ENCODE peak calls at places on chromosomes 12 and 14, in seven cellular contexts. One of them, this sample, is unnamed.

GRCh38 chr14:58607571-58608317 is 30.0 kb upstream of the DACT1 start:
- DNase-seq in activated CD8-positive, alpha-beta memory T cell treated with anti-CD3 and anti-CD28 coated beads, Interleukin-2, amount 50 U/mL, for 4 hours: no peak
- DNase-seq in brain pericyte: no peak
- DNase-seq in NCI-H1436: no peak
- DNase-seq in iris pigment epithelial cell: peak; percentile 65
- DNase-seq in activated T-helper 1 cell treated with Interleukin-2 at 50 U/mL for 16 hours: no peak
- DNase-seq in WTC11: no peak
- DNase-seq in this sample: no peak

GRCh38 chr12:111216387-111217159 is 152.3 kb downstream of the PHETA1 start:
- DNase-seq in activated CD8-positive, alpha-beta memory T cell treated with anti-CD3 and anti-CD28 coated beads, Interleukin-2, amount 50 U/mL, for 4 hours: no peak
- DNase-seq in brain pericyte: no peak
- DNase-seq in NCI-H1436: no peak
- DNase-seq in iris pigment epithelial cell: no peak
- DNase-seq in activated T-helper 1 cell treated with Interleukin-2 at 50 U/mL for 16 hours: no peak
- DNase-seq in WTC11: no peak
- DNase-seq in this sample: no peak

GRCh38 chr12:115273446-115273845 is 589.5 kb upstream of the TBX3 start:
- DNase-seq in activated CD8-positive, alpha-beta memory T cell treated with anti-CD3 and anti-CD28 coated beads, Interleukin-2, amount 50 U/mL, for 4 hours: no peak
- DNase-seq in brain pericyte: no peak
- DNase-seq in NCI-H1436: no peak
- DNase-seq in iris pigment epithelial cell: no peak
- DNase-seq in activated T-helper 1 cell treated with Interleukin-2 at 50 U/mL for 16 hours: no peak
- DNase-seq in WTC11: no peak
- DNase-seq in this sample: no peak

GRCh38 chr12:11648514-11649412 is 711 bp upstream of the ETV6 start:
- DNase-seq in activated CD8-positive, alpha-beta memory T cell treated with anti-CD3 and anti-CD28 coated beads, Interleukin-2, amount 50 U/mL, for 4 hours: peak; percentile 70
- DNase-seq in brain pericyte: peak; percentile 52
- DNase-seq in NCI-H1436: peak; percentile 79
- DNase-seq in iris pigment epithelial cell: peak; percentile 77
- DNase-seq in activated T-helper 1 cell treated with Interleukin-2 at 50 U/mL for 16 hours: peak; percentile 43
- DNase-seq in WTC11: peak; percentile 70
- DNase-seq in this sample: peak; percentile 64

GRCh38 chr14:21494902-21495762 is 16.0 kb downstream of the METTL3 start:
- DNase-seq in activated CD8-positive, alpha-beta memory T cell treated with anti-CD3 and anti-CD28 coated beads, Interleukin-2, amount 50 U/mL, for 4 hours: no peak
- DNase-seq in brain pericyte: no peak
- DNase-seq in NCI-H1436: no peak
- DNase-seq in iris pigment epithelial cell: peak; percentile 91
- DNase-seq in activated T-helper 1 cell treated with Interleukin-2 at 50 U/mL for 16 hours: no peak
- DNase-seq in WTC11: no peak
- DNase-seq in this sample: no peak

GRCh38 chr12:21509768-21510167 is 8.2 kb downstream of the GOLT1B start:
- DNase-seq in activated CD8-positive, alpha-beta memory T cell treated with anti-CD3 and anti-CD28 coated beads, Interleukin-2, amount 50 U/mL, for 4 hours: no peak
- DNase-seq in brain pericyte: no peak
- DNase-seq in NCI-H1436: no peak
- DNase-seq in iris pigment epithelial cell: no peak
- DNase-seq in activated T-helper 1 cell treated with Interleukin-2 at 50 U/mL for 16 hours: no peak
- DNase-seq in WTC11: no peak
- DNase-seq in this sample: peak; percentile 19

GRCh38 chr12:3752096-3752709 is 706 bp downstream of the CRACR2A start:
- DNase-seq in activated CD8-positive, alpha-beta memory T cell treated with anti-CD3 and anti-CD28 coated beads, Interleukin-2, amount 50 U/mL, for 4 hours: peak; percentile 64
- DNase-seq in brain pericyte: no peak
- DNase-seq in NCI-H1436: no peak
- DNase-seq in iris pigment epithelial cell: peak; percentile 63
- DNase-seq in activated T-helper 1 cell treated with Interleukin-2 at 50 U/mL for 16 hours: peak; percentile 46
- DNase-seq in WTC11: no peak
- DNase-seq in this sample: peak; percentile 45

GRCh38 chr14:24058951-24059475 is 7.2 kb downstream of the CARMIL3 start:
- DNase-seq in activated CD8-positive, alpha-beta memory T cell treated with anti-CD3 and anti-CD28 coated beads, Interleukin-2, amount 50 U/mL, for 4 hours: no peak
- DNase-seq in brain pericyte: no peak
- DNase-seq in NCI-H1436: no peak
- DNase-seq in iris pigment epithelial cell: no peak
- DNase-seq in activated T-helper 1 cell treated with Interleukin-2 at 50 U/mL for 16 hours: no peak
- DNase-seq in WTC11: peak; percentile 39
- DNase-seq in this sample: no peak

GRCh38 chr14:104885973-104886689 is 21.1 kb downstream of the CEP170B start:
- DNase-seq in activated CD8-positive, alpha-beta memory T cell treated with anti-CD3 and anti-CD28 coated beads, Interleukin-2, amount 50 U/mL, for 4 hours: peak; percentile 11
- DNase-seq in brain pericyte: no peak
- DNase-seq in NCI-H1436: no peak
- DNase-seq in iris pigment epithelial cell: no peak
- DNase-seq in activated T-helper 1 cell treated with Interleukin-2 at 50 U/mL for 16 hours: no peak
- DNase-seq in WTC11: no peak
- DNase-seq in this sample: no peak

This sample was measured in GM12878.